ENCODE peak calls at places on chromosome 7, in four cellular contexts. D is uterus, K is Peyer's patch, S is H9. E is an unnamed sample.

GRCh38 chr7:95897557-95898183 is 125.3 kb downstream of the DYNC1I1 start:
- DNase-seq in D (no peak), K (no peak), S (no peak), E (no peak)

GRCh38 chr7:94657771-94658693 is 2.1 kb upstream of the SGCE start:
- DNase-seq in D (peak), K (peak), S (peak), E (peak)

GRCh38 chr7:138848056-138848975 is 50.3 kb upstream of the ATP6V0A4 start:
- DNase-seq in D (no peak), K (no peak), S (no peak), E (no peak)

GRCh38 chr7:98681496-98681895 is 64.4 kb downstream of the NPTX2 start:
- DNase-seq in D (no peak), K (no peak), S (no peak), E (no peak)

GRCh38 chr7:90720970-90721768 is 125.0 kb downstream of the CDK14 start:
- DNase-seq in D (peak), K (peak), S (no peak), E (no peak)

GRCh38 chr7:90596745-90597526 is 815 bp downstream of the CDK14 start:
- DNase-seq in D (no peak), K (no peak), S (no peak), E (no peak)

GRCh38 chr7:602341-603141 is 82.9 kb upstream of the PDGFA start:
- DNase-seq in D (no peak), K (peak), S (no peak), E (no peak)

GRCh38 chr7:129859188-129859587 is 93.6 kb downstream of the UBE2H start:
- DNase-seq in D (no peak), K (no peak), S (no peak), E (no peak)

GRCh38 chr7:98362517-98362916 is 38.4 kb downstream of the BAIAP2L1 start:
- DNase-seq in D (no peak), K (no peak), S (peak), E (no peak)

GRCh38 chr7:32477649-32477980 is 12.6 kb downstream of the LSM5 start:
- DNase-seq in D (no peak), K (no peak), S (no peak), E (no peak)

GRCh38 chr7:2508327-2509231 is 11.0 kb upstream of the LFNG start:
- DNase-seq in D (no peak), K (no peak), S (no peak), E (peak)

GRCh38 chr7:2509298-2509906 is 10.2 kb upstream of the LFNG start:
- DNase-seq in D (no peak), K (no peak), S (no peak), E (no peak)

GRCh38 chr7:2507917-2508306 is 11.7 kb upstream of the LFNG start:
- DNase-seq in D (no peak), K (no peak), S (no peak), E (no peak)

GRCh38 chr7:2505401-2505800 is 14.2 kb upstream of the LFNG start:
- DNase-seq in D (no peak), K (no peak), S (no peak), E (no peak)

GRCh38 chr7:2507208-2507916 is 12.2 kb upstream of the LFNG start:
- DNase-seq in D (no peak), K (no peak), S (no peak), E (no peak)
- H3K27ac ChIP-seq in D (peak), K (no peak), S (no peak), E (peak)

GRCh38 chr7:151735186-151735853 is 141.6 kb downstream of the PRKAG2 start:
- DNase-seq in D (no peak), K (no peak), S (no peak), E (no peak)
- H3K27ac ChIP-seq in D (peak), K (no peak), S (no peak), E (peak)

DNA sequence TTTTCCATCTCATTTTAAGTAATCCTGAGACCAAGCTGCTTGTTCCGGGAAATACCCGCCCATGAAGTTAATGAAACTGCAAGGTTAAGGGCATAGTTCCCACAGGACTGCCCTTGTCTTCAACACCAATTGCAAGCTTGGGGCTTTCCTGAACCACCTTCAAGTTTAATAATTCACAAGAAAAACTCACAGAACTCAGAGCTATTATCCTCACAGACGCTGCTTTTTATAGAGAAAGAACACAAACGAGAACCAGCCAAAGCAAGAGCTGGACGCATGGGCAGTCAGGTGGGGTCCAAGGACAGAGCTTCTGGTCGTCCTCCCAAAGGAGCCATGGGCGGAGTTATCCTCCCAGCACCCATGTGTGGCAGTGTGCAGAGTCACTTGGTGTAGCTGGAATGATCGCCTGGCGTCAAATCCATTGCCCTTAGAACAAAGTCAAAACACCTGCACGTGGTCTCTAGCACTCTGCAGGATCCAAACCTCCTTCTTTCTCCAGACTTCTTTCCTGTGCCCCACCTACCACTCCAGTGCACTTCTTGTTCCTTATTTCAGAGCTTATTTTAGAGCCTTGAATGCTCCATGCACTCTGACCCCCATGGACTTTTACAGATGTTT is 56.7 kb downstream of the SNX10 start:
- DNase-seq in D (no peak), K (peak), S (no peak), E (no peak)
- H3K27ac ChIP-seq in D (peak), K (peak), S (no peak), E (no peak)

GRCh38 chr7:140902305-140902953 is 22.3 kb downstream of the BRAF start:
- DNase-seq in D (no peak), K (no peak), S (no peak), E (no peak)
- H3K27ac ChIP-seq in D (no peak), K (no peak), S (no peak), E (no peak)

GRCh38 chr7:136062625-136063336 is 85.6 kb upstream of the MTPN start:
- DNase-seq in D (no peak), K (no peak), S (no peak), E (no peak)

GRCh38 chr7:136064098-136064497 is 86.9 kb upstream of the MTPN start:
- DNase-seq in D (no peak), K (no peak), S (no peak), E (no peak)

GRCh38 chr7:136058561-136058960 is 81.4 kb upstream of the MTPN start:
- DNase-seq in D (no peak), K (no peak), S (no peak), E (no peak)

GRCh38 chr7:136063337-136063666 is 86.1 kb upstream of the MTPN start:
- DNase-seq in D (no peak), K (no peak), S (no peak), E (no peak)

DNA sequence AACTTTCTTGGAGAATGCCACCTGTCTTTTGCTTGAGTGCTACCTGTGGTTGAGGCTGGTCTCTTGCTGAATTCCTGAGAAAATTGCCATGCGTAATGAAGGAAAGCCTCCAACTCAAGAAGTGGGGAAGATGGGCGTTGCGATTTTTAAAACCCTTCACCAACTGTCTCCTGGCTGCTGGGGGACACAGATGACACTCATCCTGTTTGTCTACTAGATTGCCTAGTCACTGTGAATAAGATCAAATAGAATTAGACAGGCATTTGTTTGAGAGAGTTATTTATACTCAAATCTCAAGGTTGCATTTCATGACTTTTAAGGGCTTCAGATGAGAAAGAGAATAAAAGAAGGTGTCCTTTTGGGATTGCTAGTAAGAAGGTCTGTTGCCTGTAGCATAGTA is 84.3 kb upstream of the MTPN start:
- DNase-seq in D (no peak), K (no peak), S (no peak), E (no peak)
- H3K27ac ChIP-seq in D (no peak), K (no peak), S (no peak), E (no peak)

DNA sequence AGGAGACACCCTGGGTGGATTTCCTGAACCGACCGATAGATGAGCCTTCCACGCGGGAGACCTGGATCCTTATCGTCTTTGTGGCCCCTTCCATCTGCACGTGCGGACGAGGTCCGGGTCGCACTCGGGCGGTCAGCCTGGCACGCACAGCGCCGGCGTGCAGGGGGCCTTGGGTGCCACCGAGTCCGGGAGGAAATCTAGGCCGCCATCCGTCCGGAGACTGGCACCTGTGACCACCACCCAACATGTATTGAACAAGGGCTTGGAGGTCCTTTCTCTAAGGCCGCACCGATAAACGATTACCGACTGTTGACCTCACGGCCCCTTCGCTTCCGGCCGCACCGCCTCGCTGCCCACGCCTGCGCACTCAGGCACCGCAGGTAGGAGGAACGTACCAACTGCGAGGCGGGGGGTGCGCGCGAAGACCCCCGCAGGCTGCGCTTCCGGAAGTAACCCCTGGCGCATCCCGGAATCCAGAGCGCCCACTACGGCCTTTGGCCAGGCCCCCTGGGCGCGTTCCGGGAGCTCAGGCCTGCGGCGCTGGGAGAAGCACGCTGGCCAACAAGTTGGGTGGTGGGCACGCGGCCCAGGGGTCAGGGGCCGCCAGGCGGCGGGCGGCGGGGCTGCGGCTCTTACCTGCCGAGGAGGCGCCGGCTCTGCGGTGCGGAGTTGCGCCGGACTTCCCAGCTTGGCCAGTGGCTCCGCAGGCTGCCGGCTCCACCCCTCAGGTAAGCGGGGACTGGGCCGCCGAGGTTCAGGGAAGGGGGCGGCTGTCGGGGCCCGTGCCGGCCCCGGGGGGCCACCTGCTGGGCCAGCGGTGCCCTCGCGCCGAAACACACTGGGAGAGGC is at the start of the genes ACTR3C and LRRC61:
- DNase-seq in D (peak), K (peak), S (peak), E (peak)
- H3K27ac ChIP-seq in D (peak), K (peak), S (no peak), E (peak)